ENCODE peak calls at places on chromosomes 6 and 20, in four cellular contexts. J is anterior cingulate cortex, Y is ACHN, I is A172. F is an unnamed sample.
A peak's percentile ranks its signal among the peaks of the same experiment; 100 is the strongest.

GRCh38 chr20:62741191-62741676 is 32.6 kb downstream of the NTSR1 start:
- DNase-seq in Y (peak; percentile 22), I (peak; percentile 85), J (no peak), F (no peak)

GRCh38 chr20:49865559-49865958 is 49.8 kb downstream of the SPATA2 start:
- DNase-seq in J (no peak), Y (no peak), I (peak; percentile 33), F (no peak)

GRCh38 chr6:32819729-32820128 is 2.9 kb upstream of the HLA-DOB start:
- DNase-seq in Y (peak; percentile 72), I (peak; percentile 70), J (no peak), F (no peak)

GRCh38 chr20:46031701-46032254 is 2.8 kb downstream of the SLC12A5 start:
- DNase-seq in I (no peak), Y (peak; percentile 8), J (no peak), F (no peak)

GRCh38 chr6:3458706-3459421 is 2.0 kb upstream of the SLC22A23 start:
- DNase-seq in I (no peak), Y (no peak), J (no peak), F (no peak)

GRCh38 chr6:118284736-118285360 is 263.2 kb upstream of the PLN start:
- DNase-seq in J (no peak), Y (peak; percentile 12), I (no peak), F (no peak)

GRCh38 chr20:19659468-19659867 is 98.6 kb upstream of the RIN2 start:
- DNase-seq in J (no peak), Y (no peak), I (peak; percentile 19), F (no peak)

GRCh38 chr6:31186052-31186734 is 15.7 kb upstream of the POU5F1 start:
- DNase-seq in J (no peak), I (no peak), Y (peak; percentile 86), F (no peak)

GRCh38 chr6:21846541-21847451 is 253.2 kb downstream of the SOX4 start:
- DNase-seq in J (no peak), Y (peak; percentile 38), I (no peak), F (no peak)

GRCh38 chr20:59777814-59778575 is 155.4 kb downstream of the SYCP2 start:
- DNase-seq in Y (no peak), I (no peak), J (no peak), F (no peak)

GRCh38 chr20:47370850-47371782 is 14.6 kb upstream of the ZMYND8 start:
- DNase-seq in Y (no peak), I (no peak), J (no peak), F (no peak)

GRCh38 chr6:133894795-133895401 is 6.0 kb downstream of the TCF21 start:
- DNase-seq in Y (no peak), J (no peak), I (no peak), F (no peak)

GRCh38 chr20:1697592-1697991 is 40.0 kb upstream of the SIRPG start:
- DNase-seq in Y (no peak), J (no peak), I (no peak), F (no peak)

GRCh38 chr20:35311409-35311808 is 19.2 kb upstream of the FAM83C start:
- DNase-seq in I (peak; percentile 96), J (no peak), Y (peak; percentile 89), F (no peak)

GRCh38 chr20:3751664-3752385 is 15.7 kb downstream of the ADISSP start:
- DNase-seq in I (no peak), J (no peak), Y (no peak), F (peak; percentile 26)

GRCh38 chr20:45372646-45373352 is 5.3 kb downstream of the TP53TG5 start:
- DNase-seq in Y (peak; percentile 75), I (no peak), J (peak; percentile 60), F (no peak)

GRCh38 chr20:62219101-62219991 is 732 bp downstream of the HRH3 start:
- DNase-seq in Y (peak; percentile 16), J (no peak), I (no peak), F (no peak)

GRCh38 chr6:56772737-56773184 is 130.1 kb upstream of the DST start:
- DNase-seq in I (peak; percentile 61), Y (peak; percentile 72), J (no peak), F (no peak)

GRCh38 chr20:3312940-3313656 is 74.1 kb upstream of the SLC4A11 start:
- DNase-seq in I (peak; percentile 26), Y (no peak), J (no peak), F (no peak)

F was measured in T follicular helper cell.